ENCODE peak calls at places on chromosomes 2 and 18, in seven cellular contexts. One of them, this sample, is unnamed.

GRCh38 chr2:164479460-164479859 is 141.8 kb downstream of the GRB14 start:
- DNase-seq in activated CD8-positive, alpha-beta T cell treated with anti-CD3 and anti-CD28 coated beads for 36 hours: peak
- DNase-seq in tibial artery: no peak
- DNase-seq in cardiac fibroblast: peak
- DNase-seq in lower lobe of right lung: no peak
- DNase-seq in progenitor cell of endocrine pancreas: peak
- DNase-seq in epithelial cell of esophagus: peak
- DNase-seq in this sample: peak

GRCh38 chr18:41484069-41484468 is 471.0 kb upstream of the PIK3C3 start:
- DNase-seq in cardiac fibroblast: no peak
- DNase-seq in lower lobe of right lung: no peak
- DNase-seq in activated CD8-positive, alpha-beta T cell treated with anti-CD3 and anti-CD28 coated beads for 36 hours: no peak
- DNase-seq in progenitor cell of endocrine pancreas: no peak
- DNase-seq in epithelial cell of esophagus: no peak
- DNase-seq in tibial artery: no peak
- DNase-seq in this sample: no peak

GRCh38 chr2:1617425-1618021 is 126.8 kb downstream of the PXDN start:
- DNase-seq in lower lobe of right lung: no peak
- DNase-seq in epithelial cell of esophagus: no peak
- DNase-seq in tibial artery: no peak
- DNase-seq in activated CD8-positive, alpha-beta T cell treated with anti-CD3 and anti-CD28 coated beads for 36 hours: no peak
- DNase-seq in cardiac fibroblast: no peak
- DNase-seq in progenitor cell of endocrine pancreas: no peak
- DNase-seq in this sample: no peak

GRCh38 chr2:11370377-11371098 is 26.1 kb upstream of the ROCK2 start:
- DNase-seq in lower lobe of right lung: peak
- DNase-seq in activated CD8-positive, alpha-beta T cell treated with anti-CD3 and anti-CD28 coated beads for 36 hours: no peak
- DNase-seq in cardiac fibroblast: peak
- DNase-seq in tibial artery: no peak
- DNase-seq in epithelial cell of esophagus: peak
- DNase-seq in progenitor cell of endocrine pancreas: no peak
- DNase-seq in this sample: no peak

GRCh38 chr2:68318686-68319396 is 908 bp downstream of the CNRIP1 start:
- DNase-seq in activated CD8-positive, alpha-beta T cell treated with anti-CD3 and anti-CD28 coated beads for 36 hours: no peak
- DNase-seq in tibial artery: peak
- DNase-seq in lower lobe of right lung: peak
- DNase-seq in epithelial cell of esophagus: no peak
- DNase-seq in cardiac fibroblast: peak
- DNase-seq in progenitor cell of endocrine pancreas: no peak
- DNase-seq in this sample: no peak

GRCh38 chr2:85926931-85927527 is 38.2 kb upstream of the ST3GAL5 start:
- DNase-seq in cardiac fibroblast: peak
- DNase-seq in lower lobe of right lung: no peak
- DNase-seq in tibial artery: no peak
- DNase-seq in epithelial cell of esophagus: peak
- DNase-seq in progenitor cell of endocrine pancreas: no peak
- DNase-seq in activated CD8-positive, alpha-beta T cell treated with anti-CD3 and anti-CD28 coated beads for 36 hours: no peak
- DNase-seq in this sample: no peak

GRCh38 chr2:37558622-37559021 is 112.8 kb downstream of the CDC42EP3 start:
- DNase-seq in cardiac fibroblast: no peak
- DNase-seq in lower lobe of right lung: peak
- DNase-seq in progenitor cell of endocrine pancreas: no peak
- DNase-seq in activated CD8-positive, alpha-beta T cell treated with anti-CD3 and anti-CD28 coated beads for 36 hours: no peak
- DNase-seq in tibial artery: peak
- DNase-seq in epithelial cell of esophagus: no peak
- DNase-seq in this sample: no peak

GRCh38 chr18:7902399-7902839 is 335.3 kb downstream of the PTPRM start:
- DNase-seq in progenitor cell of endocrine pancreas: no peak
- DNase-seq in cardiac fibroblast: peak
- DNase-seq in lower lobe of right lung: no peak
- DNase-seq in activated CD8-positive, alpha-beta T cell treated with anti-CD3 and anti-CD28 coated beads for 36 hours: no peak
- DNase-seq in epithelial cell of esophagus: no peak
- DNase-seq in tibial artery: no peak
- DNase-seq in this sample: no peak

GRCh38 chr18:69787825-69788547 is 159.7 kb downstream of the CD226 start:
- DNase-seq in progenitor cell of endocrine pancreas: no peak
- DNase-seq in epithelial cell of esophagus: peak
- DNase-seq in tibial artery: no peak
- DNase-seq in lower lobe of right lung: no peak
- DNase-seq in activated CD8-positive, alpha-beta T cell treated with anti-CD3 and anti-CD28 coated beads for 36 hours: no peak
- DNase-seq in cardiac fibroblast: peak
- DNase-seq in this sample: no peak

GRCh38 chr2:101299601-101300000 is 8.9 kb downstream of the RNF149 start:
- DNase-seq in lower lobe of right lung: no peak
- DNase-seq in epithelial cell of esophagus: no peak
- DNase-seq in tibial artery: no peak
- DNase-seq in progenitor cell of endocrine pancreas: no peak
- DNase-seq in cardiac fibroblast: no peak
- DNase-seq in activated CD8-positive, alpha-beta T cell treated with anti-CD3 and anti-CD28 coated beads for 36 hours: no peak
- DNase-seq in this sample: no peak
- TF ChIP-seq CTCF in lower lobe of right lung: no peak
- TF ChIP-seq CTCF in epithelial cell of esophagus: no peak
- TF ChIP-seq CTCF in tibial artery: no peak
- TF ChIP-seq CTCF in progenitor cell of endocrine pancreas: no peak
- TF ChIP-seq CTCF in cardiac fibroblast: no peak
- TF ChIP-seq CTCF in activated CD8-positive, alpha-beta T cell treated with anti-CD3 and anti-CD28 coated beads for 36 hours: no peak
- TF ChIP-seq CTCF in this sample: no peak

GRCh38 chr2:31688282-31688681 is 107.5 kb upstream of the SRD5A2 start:
- DNase-seq in progenitor cell of endocrine pancreas: no peak
- DNase-seq in epithelial cell of esophagus: no peak
- DNase-seq in activated CD8-positive, alpha-beta T cell treated with anti-CD3 and anti-CD28 coated beads for 36 hours: peak
- DNase-seq in lower lobe of right lung: no peak
- DNase-seq in cardiac fibroblast: peak
- DNase-seq in tibial artery: no peak
- DNase-seq in this sample: no peak
- TF ChIP-seq CTCF in progenitor cell of endocrine pancreas: peak
- TF ChIP-seq CTCF in epithelial cell of esophagus: peak
- TF ChIP-seq CTCF in activated CD8-positive, alpha-beta T cell treated with anti-CD3 and anti-CD28 coated beads for 36 hours: peak
- TF ChIP-seq CTCF in lower lobe of right lung: peak
- TF ChIP-seq CTCF in cardiac fibroblast: peak
- TF ChIP-seq CTCF in tibial artery: no peak
- TF ChIP-seq CTCF in this sample: peak

DNA sequence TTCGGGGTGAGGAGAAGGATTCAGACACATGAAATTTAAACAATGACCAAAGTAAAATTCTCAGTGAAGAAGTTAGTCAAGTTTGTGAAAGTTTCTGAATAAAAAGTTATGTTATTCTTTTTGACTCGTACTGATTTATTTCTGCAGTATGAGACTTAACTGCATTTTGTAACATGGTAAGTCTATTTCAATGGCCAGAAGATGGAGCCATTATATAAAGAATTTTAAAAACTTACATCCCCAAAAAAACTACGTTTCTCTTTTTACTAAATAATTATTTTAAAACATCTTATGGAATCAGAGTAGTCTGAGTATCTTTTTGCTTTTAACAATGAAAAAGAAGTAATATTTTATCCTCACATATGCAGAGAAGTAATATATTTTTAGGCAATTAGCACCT is 51.4 kb upstream of the SCN1A start:
- DNase-seq in activated CD8-positive, alpha-beta T cell treated with anti-CD3 and anti-CD28 coated beads for 36 hours: no peak
- DNase-seq in cardiac fibroblast: peak
- DNase-seq in progenitor cell of endocrine pancreas: no peak
- DNase-seq in epithelial cell of esophagus: no peak
- DNase-seq in lower lobe of right lung: no peak
- DNase-seq in tibial artery: no peak
- DNase-seq in this sample: no peak
- TF ChIP-seq CTCF in activated CD8-positive, alpha-beta T cell treated with anti-CD3 and anti-CD28 coated beads for 36 hours: no peak
- TF ChIP-seq CTCF in cardiac fibroblast: peak
- TF ChIP-seq CTCF in progenitor cell of endocrine pancreas: peak
- TF ChIP-seq CTCF in epithelial cell of esophagus: peak
- TF ChIP-seq CTCF in lower lobe of right lung: no peak
- TF ChIP-seq CTCF in tibial artery: no peak
- TF ChIP-seq CTCF in this sample: no peak

GRCh38 chr2:31137211-31138036 is 816 bp downstream of the GALNT14 start:
- DNase-seq in tibial artery: no peak
- DNase-seq in cardiac fibroblast: no peak
- DNase-seq in epithelial cell of esophagus: peak
- DNase-seq in lower lobe of right lung: no peak
- DNase-seq in progenitor cell of endocrine pancreas: peak
- DNase-seq in activated CD8-positive, alpha-beta T cell treated with anti-CD3 and anti-CD28 coated beads for 36 hours: no peak
- DNase-seq in this sample: no peak

GRCh38 chr2:31140151-31140550 is 1.9 kb upstream of the GALNT14 start:
- DNase-seq in progenitor cell of endocrine pancreas: no peak
- DNase-seq in epithelial cell of esophagus: no peak
- DNase-seq in activated CD8-positive, alpha-beta T cell treated with anti-CD3 and anti-CD28 coated beads for 36 hours: no peak
- DNase-seq in lower lobe of right lung: no peak
- DNase-seq in cardiac fibroblast: no peak
- DNase-seq in tibial artery: no peak
- DNase-seq in this sample: no peak

GRCh38 chr2:31136000-31136399 is 2.2 kb downstream of the GALNT14 start:
- DNase-seq in epithelial cell of esophagus: no peak
- DNase-seq in cardiac fibroblast: no peak
- DNase-seq in activated CD8-positive, alpha-beta T cell treated with anti-CD3 and anti-CD28 coated beads for 36 hours: no peak
- DNase-seq in progenitor cell of endocrine pancreas: no peak
- DNase-seq in lower lobe of right lung: no peak
- DNase-seq in tibial artery: no peak
- DNase-seq in this sample: no peak

GRCh38 chr2:31136732-31137131 is 1.5 kb downstream of the GALNT14 start:
- DNase-seq in epithelial cell of esophagus: peak
- DNase-seq in progenitor cell of endocrine pancreas: no peak
- DNase-seq in lower lobe of right lung: no peak
- DNase-seq in activated CD8-positive, alpha-beta T cell treated with anti-CD3 and anti-CD28 coated beads for 36 hours: peak
- DNase-seq in cardiac fibroblast: no peak
- DNase-seq in tibial artery: no peak
- DNase-seq in this sample: no peak

GRCh38 chr2:31138037-31138962 is at the start of gene GALNT14:
- DNase-seq in lower lobe of right lung: peak
- DNase-seq in epithelial cell of esophagus: peak
- DNase-seq in progenitor cell of endocrine pancreas: peak
- DNase-seq in tibial artery: peak
- DNase-seq in activated CD8-positive, alpha-beta T cell treated with anti-CD3 and anti-CD28 coated beads for 36 hours: peak
- DNase-seq in cardiac fibroblast: peak
- DNase-seq in this sample: peak
- TF ChIP-seq CTCF in lower lobe of right lung: peak
- TF ChIP-seq CTCF in epithelial cell of esophagus: peak
- TF ChIP-seq CTCF in progenitor cell of endocrine pancreas: peak
- TF ChIP-seq CTCF in tibial artery: peak
- TF ChIP-seq CTCF in activated CD8-positive, alpha-beta T cell treated with anti-CD3 and anti-CD28 coated beads for 36 hours: peak
- TF ChIP-seq CTCF in cardiac fibroblast: peak
- TF ChIP-seq CTCF in this sample: peak

GRCh38 chr2:170463206-170463537 is 252.0 kb upstream of the SP5 start:
- DNase-seq in cardiac fibroblast: no peak
- DNase-seq in tibial artery: no peak
- DNase-seq in activated CD8-positive, alpha-beta T cell treated with anti-CD3 and anti-CD28 coated beads for 36 hours: no peak
- DNase-seq in lower lobe of right lung: no peak
- DNase-seq in epithelial cell of esophagus: no peak
- DNase-seq in progenitor cell of endocrine pancreas: no peak
- DNase-seq in this sample: no peak
- TF ChIP-seq CTCF in cardiac fibroblast: no peak
- TF ChIP-seq CTCF in tibial artery: no peak
- TF ChIP-seq CTCF in activated CD8-positive, alpha-beta T cell treated with anti-CD3 and anti-CD28 coated beads for 36 hours: no peak
- TF ChIP-seq CTCF in lower lobe of right lung: no peak
- TF ChIP-seq CTCF in epithelial cell of esophagus: no peak
- TF ChIP-seq CTCF in progenitor cell of endocrine pancreas: no peak
- TF ChIP-seq CTCF in this sample: no peak

GRCh38 chr2:26786207-26787023 is 559 bp downstream of the CENPA start:
- DNase-seq in lower lobe of right lung: peak
- DNase-seq in tibial artery: no peak
- DNase-seq in cardiac fibroblast: no peak
- DNase-seq in progenitor cell of endocrine pancreas: no peak
- DNase-seq in activated CD8-positive, alpha-beta T cell treated with anti-CD3 and anti-CD28 coated beads for 36 hours: peak
- DNase-seq in epithelial cell of esophagus: no peak
- DNase-seq in this sample: no peak

GRCh38 chr2:26780203-26780760 is 5.6 kb upstream of the CENPA start:
- DNase-seq in epithelial cell of esophagus: no peak
- DNase-seq in tibial artery: no peak
- DNase-seq in progenitor cell of endocrine pancreas: no peak
- DNase-seq in lower lobe of right lung: no peak
- DNase-seq in cardiac fibroblast: no peak
- DNase-seq in activated CD8-positive, alpha-beta T cell treated with anti-CD3 and anti-CD28 coated beads for 36 hours: no peak
- DNase-seq in this sample: no peak

GRCh38 chr2:26784570-26785234 is 1.2 kb upstream of the CENPA start:
- DNase-seq in tibial artery: no peak
- DNase-seq in activated CD8-positive, alpha-beta T cell treated with anti-CD3 and anti-CD28 coated beads for 36 hours: no peak
- DNase-seq in epithelial cell of esophagus: no peak
- DNase-seq in progenitor cell of endocrine pancreas: no peak
- DNase-seq in lower lobe of right lung: no peak
- DNase-seq in cardiac fibroblast: no peak
- DNase-seq in this sample: no peak

GRCh38 chr2:26782876-26783704 is 2.8 kb upstream of the CENPA start:
- DNase-seq in progenitor cell of endocrine pancreas: no peak
- DNase-seq in epithelial cell of esophagus: no peak
- DNase-seq in lower lobe of right lung: no peak
- DNase-seq in cardiac fibroblast: no peak
- DNase-seq in activated CD8-positive, alpha-beta T cell treated with anti-CD3 and anti-CD28 coated beads for 36 hours: no peak
- DNase-seq in tibial artery: no peak
- DNase-seq in this sample: no peak

DNA sequence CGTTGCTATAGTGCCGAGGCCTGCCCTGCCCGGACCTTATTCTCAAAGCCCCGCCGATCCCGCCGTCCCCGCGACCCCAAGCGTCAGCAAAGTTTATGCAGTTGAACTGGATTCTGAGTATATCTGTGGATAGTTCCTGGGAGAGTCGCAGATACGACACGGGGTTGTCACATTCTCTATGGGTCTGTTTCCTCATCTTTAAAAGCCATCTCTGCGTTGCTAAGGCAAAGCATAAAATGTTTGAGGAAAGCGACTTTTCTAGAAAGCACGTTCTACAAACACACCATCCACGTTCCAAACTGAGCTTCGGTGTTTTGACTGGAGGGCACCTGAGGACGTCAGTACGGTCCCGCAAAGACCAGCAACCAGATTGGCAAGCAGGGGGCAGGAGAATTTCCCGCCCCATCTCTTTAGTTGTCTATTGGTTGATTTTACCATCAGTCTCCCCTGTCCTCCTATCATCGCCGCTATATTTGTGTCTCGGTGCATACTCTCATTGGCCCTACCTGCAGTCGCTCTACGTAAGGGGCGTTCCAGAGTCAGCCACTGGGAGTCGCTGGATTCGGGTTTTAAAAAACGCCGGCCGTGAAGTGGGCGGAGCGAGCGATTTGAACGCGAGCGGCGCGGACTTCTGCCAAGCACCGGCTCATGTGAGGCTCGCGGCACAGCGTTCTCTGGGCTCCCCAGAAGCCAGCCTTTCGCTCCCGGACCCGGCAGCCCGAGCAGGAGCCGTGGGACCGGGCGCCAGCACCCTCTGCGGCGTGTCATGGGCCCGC is at the start of gene CENPA:
- DNase-seq in lower lobe of right lung: peak
- DNase-seq in cardiac fibroblast: peak
- DNase-seq in tibial artery: peak
- DNase-seq in epithelial cell of esophagus: peak
- DNase-seq in activated CD8-positive, alpha-beta T cell treated with anti-CD3 and anti-CD28 coated beads for 36 hours: peak
- DNase-seq in progenitor cell of endocrine pancreas: peak
- DNase-seq in this sample: peak
- TF ChIP-seq CTCF in lower lobe of right lung: peak
- TF ChIP-seq CTCF in cardiac fibroblast: no peak
- TF ChIP-seq CTCF in tibial artery: peak
- TF ChIP-seq CTCF in epithelial cell of esophagus: peak
- TF ChIP-seq CTCF in activated CD8-positive, alpha-beta T cell treated with anti-CD3 and anti-CD28 coated beads for 36 hours: no peak
- TF ChIP-seq CTCF in progenitor cell of endocrine pancreas: peak
- TF ChIP-seq CTCF in this sample: peak

GRCh38 chr18:78999939-79000338 is 20.3 kb downstream of the SALL3 start:
- DNase-seq in tibial artery: no peak
- DNase-seq in progenitor cell of endocrine pancreas: no peak
- DNase-seq in lower lobe of right lung: no peak
- DNase-seq in activated CD8-positive, alpha-beta T cell treated with anti-CD3 and anti-CD28 coated beads for 36 hours: no peak
- DNase-seq in cardiac fibroblast: no peak
- DNase-seq in epithelial cell of esophagus: peak
- DNase-seq in this sample: no peak
- TF ChIP-seq CTCF in tibial artery: no peak
- TF ChIP-seq CTCF in progenitor cell of endocrine pancreas: no peak
- TF ChIP-seq CTCF in lower lobe of right lung: no peak
- TF ChIP-seq CTCF in activated CD8-positive, alpha-beta T cell treated with anti-CD3 and anti-CD28 coated beads for 36 hours: no peak
- TF ChIP-seq CTCF in cardiac fibroblast: no peak
- TF ChIP-seq CTCF in epithelial cell of esophagus: no peak
- TF ChIP-seq CTCF in this sample: peak

GRCh38 chr18:56173542-56174220 is 464.7 kb downstream of the TXNL1 start:
- DNase-seq in cardiac fibroblast: no peak
- DNase-seq in activated CD8-positive, alpha-beta T cell treated with anti-CD3 and anti-CD28 coated beads for 36 hours: no peak
- DNase-seq in tibial artery: no peak
- DNase-seq in lower lobe of right lung: no peak
- DNase-seq in epithelial cell of esophagus: no peak
- DNase-seq in progenitor cell of endocrine pancreas: no peak
- DNase-seq in this sample: no peak
- TF ChIP-seq CTCF in cardiac fibroblast: no peak
- TF ChIP-seq CTCF in activated CD8-positive, alpha-beta T cell treated with anti-CD3 and anti-CD28 coated beads for 36 hours: no peak
- TF ChIP-seq CTCF in tibial artery: no peak
- TF ChIP-seq CTCF in lower lobe of right lung: no peak
- TF ChIP-seq CTCF in epithelial cell of esophagus: no peak
- TF ChIP-seq CTCF in progenitor cell of endocrine pancreas: no peak
- TF ChIP-seq CTCF in this sample: no peak